ENCODE peak calls at places on chromosomes 13 and 19, in ten cellular contexts. G, F, I, O, T, X, V, Q, E and A are unnamed samples.

GRCh38 chr13:67148219-67148583 is 81.9 kb downstream of the PCDH9 start:
- DNase-seq in G (no peak), F (no peak), I (no peak), O (peak; percentile 41), T (no peak), X (peak; percentile 61), V (peak; percentile 5), Q (peak; percentile 59), E (no peak), A (no peak)

GRCh38 chr13:38684714-38685113 is 2.2 kb upstream of the FREM2 start:
- DNase-seq in G (no peak), F (no peak), I (no peak), O (no peak), T (no peak), X (no peak), V (no peak), Q (no peak), E (no peak), A (no peak)

GRCh38 chr13:25225970-25226369 is 53.9 kb upstream of the AMER2 start:
- DNase-seq in G (no peak), F (no peak), I (no peak), O (no peak), T (no peak), X (no peak), V (no peak), Q (no peak), E (no peak), A (no peak)

GRCh38 chr13:27573265-27573664 is 47.1 kb downstream of the LNX2 start:
- DNase-seq in G (no peak), F (no peak), I (no peak), O (no peak), T (peak; percentile 19), X (peak; percentile 35), V (peak; percentile 9), Q (no peak), E (no peak), A (no peak)

GRCh38 chr13:90696254-90696653 is 651.2 kb upstream of the MIR17HG start:
- DNase-seq in G (no peak), F (no peak), I (no peak), O (peak; percentile 37), T (peak; percentile 4), X (peak; percentile 74), V (peak; percentile 88), Q (peak; percentile 12), E (no peak), A (no peak)

GRCh38 chr19:15374796-15375440 is 4.7 kb downstream of the AKAP8 start:
- DNase-seq in G (no peak), F (no peak), I (no peak), O (no peak), T (no peak), X (no peak), V (no peak), Q (no peak), E (peak; percentile 57), A (no peak)

GRCh38 chr19:54430306-54431254 is 15.3 kb downstream of the TTYH1 start:
- DNase-seq in G (no peak), F (peak; percentile 26), I (no peak), O (no peak), T (peak; percentile 66), X (peak; percentile 46), V (peak; percentile 55), Q (peak; percentile 68), E (no peak), A (peak; percentile 20)

GRCh38 chr19:13012690-13013608 is 17.7 kb downstream of the NFIX start:
- DNase-seq in G (no peak), F (no peak), I (no peak), O (peak; percentile 85), T (no peak), X (peak; percentile 65), V (peak; percentile 92), Q (no peak), E (peak; percentile 79), A (no peak)

GRCh38 chr19:46470376-46470775 is 987 bp downstream of the PNMA8A start:
- DNase-seq in G (no peak), F (no peak), I (peak; percentile 46), O (no peak), T (no peak), X (no peak), V (no peak), Q (no peak), E (no peak), A (no peak)

GRCh38 chr19:46472592-46472991 is 1.2 kb upstream of the PNMA8A start:
- DNase-seq in G (no peak), F (no peak), I (peak; percentile 15), O (no peak), T (no peak), X (no peak), V (no peak), Q (no peak), E (no peak), A (no peak)

GRCh38 chr19:46469541-46470185 is 1.7 kb downstream of the PNMA8A start:
- DNase-seq in G (no peak), F (no peak), I (peak; percentile 62), O (no peak), T (no peak), X (no peak), V (no peak), Q (no peak), E (no peak), A (no peak)

GRCh38 chr19:46471778-46472543 is 598 bp upstream of the PNMA8A start:
- DNase-seq in G (no peak), F (no peak), I (peak; percentile 2), O (no peak), T (no peak), X (no peak), V (no peak), Q (no peak), E (no peak), A (no peak)

GRCh38 chr19:46471116-46471733 is at the start of gene PNMA8A:
- DNase-seq in G (no peak), F (no peak), I (peak; percentile 79), O (peak; percentile 86), T (peak; percentile 57), X (peak; percentile 94), V (peak; percentile 84), Q (peak; percentile 85), E (no peak), A (peak; percentile 51)
- H3K4me3 ChIP-seq in G (no peak within 1 kb of the TSS), F (no peak within 1 kb of the TSS), I (peak within 1 kb of the TSS; percentile 39), O (peak within 1 kb of the TSS; percentile 56), T (peak within 1 kb of the TSS; percentile 55), X (peak within 1 kb of the TSS; percentile 46), V (peak within 1 kb of the TSS; percentile 64), Q (peak within 1 kb of the TSS; percentile 70), E (no peak within 1 kb of the TSS), A (peak within 1 kb of the TSS; percentile 65)

GRCh38 chr19:3623716-3624115 is 2.9 kb downstream of the CACTIN start:
- DNase-seq in G (no peak), F (no peak), I (no peak), O (no peak), T (no peak), X (no peak), V (no peak), Q (no peak), E (no peak), A (no peak)

GRCh38 chr19:3626473-3627350 is at the start of gene CACTIN:
- DNase-seq in G (peak; percentile 88), F (peak; percentile 99), I (peak; percentile 100), O (peak; percentile 98), T (peak; percentile 97), X (peak; percentile 99), V (peak; percentile 100), Q (peak; percentile 100), E (peak; percentile 100), A (peak; percentile 96)

GRCh38 chr19:3631053-3631861 is 4.7 kb upstream of the CACTIN start:
- DNase-seq in G (no peak), F (no peak), I (no peak), O (no peak), T (no peak), X (no peak), V (no peak), Q (no peak), E (peak; percentile 45), A (no peak)

GRCh38 chr19:3625996-3626472 is 556 bp downstream of the CACTIN start:
- DNase-seq in G (no peak), F (no peak), I (no peak), O (no peak), T (no peak), X (no peak), V (peak; percentile 58), Q (peak; percentile 56), E (no peak), A (no peak)

DNA sequence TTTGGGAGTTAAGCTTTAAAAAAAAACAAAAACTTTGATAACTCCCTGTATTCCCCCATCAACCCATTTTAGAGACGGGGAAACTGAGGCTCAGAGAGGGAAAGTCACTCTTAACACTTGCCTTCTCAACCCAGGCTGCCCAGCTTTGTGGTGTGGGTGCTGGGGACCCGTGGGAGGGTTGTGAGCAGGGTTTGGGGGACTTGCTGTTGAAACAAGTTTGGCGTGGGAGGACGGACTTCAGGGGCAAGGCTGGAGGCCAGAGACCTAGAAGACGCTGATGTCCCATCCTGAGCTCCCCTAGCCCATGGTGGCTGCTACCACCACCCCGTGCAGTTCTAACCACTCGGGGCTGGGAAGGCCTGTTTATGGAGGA is 747 bp upstream of the CACTIN start:
- DNase-seq in G (no peak), F (no peak), I (no peak), O (no peak), T (no peak), X (no peak), V (no peak), Q (no peak), E (no peak), A (no peak)
- H3K4me3 ChIP-seq in G (no peak overlapping the region), F (peak overlapping the region; percentile 100), I (peak overlapping the region; percentile 77), O (peak overlapping the region; percentile 22), T (peak overlapping the region; percentile 19), X (no peak overlapping the region), V (peak overlapping the region; percentile 95), Q (peak overlapping the region; percentile 91), E (no peak overlapping the region), A (peak overlapping the region; percentile 26)

DNA sequence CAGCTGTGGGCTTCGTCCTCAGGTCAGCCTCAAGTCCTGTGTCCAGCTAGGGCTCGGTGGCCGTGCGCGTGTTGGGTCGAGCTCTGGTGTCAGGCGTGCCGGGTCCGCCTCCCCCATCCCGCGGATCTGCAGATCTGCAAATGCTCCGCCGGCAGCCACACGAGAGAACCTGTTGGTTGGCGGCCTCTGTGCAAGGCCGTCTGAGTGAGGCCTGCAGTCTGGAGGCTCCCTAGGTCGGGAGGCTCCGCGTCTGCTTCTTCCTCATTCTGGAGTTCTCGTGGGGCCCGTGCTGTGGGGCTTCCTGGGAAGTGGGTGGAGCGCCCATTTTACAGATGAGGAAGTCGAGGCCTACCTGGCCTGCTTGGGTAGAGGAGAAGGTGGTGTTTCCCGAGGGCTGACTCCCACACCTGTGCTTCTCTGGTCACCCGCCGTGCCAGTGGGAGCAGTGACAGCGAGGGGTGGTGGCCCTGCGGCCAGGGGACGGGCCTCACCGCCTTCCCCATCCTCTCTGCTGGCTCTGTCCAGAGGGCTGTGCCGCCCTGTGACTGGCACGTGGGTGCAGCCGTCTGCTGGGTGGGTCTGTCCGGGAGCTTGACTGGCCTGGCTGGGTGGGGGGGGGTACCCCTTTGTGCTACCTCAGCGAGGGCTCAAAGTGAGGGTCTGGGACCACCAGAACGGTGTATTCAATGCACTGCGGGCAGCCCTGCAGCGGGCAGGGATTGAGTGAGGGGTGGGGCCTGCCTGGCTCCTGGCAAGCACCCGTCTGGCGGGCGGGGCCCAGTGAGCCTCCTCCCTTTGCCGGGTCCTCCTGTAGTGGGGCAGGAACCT is 3.3 kb downstream of the CSNK1G2 start:
- DNase-seq in G (no peak), F (no peak), I (no peak), O (no peak), T (no peak), X (no peak), V (peak; percentile 19), Q (peak; percentile 6), E (peak; percentile 58), A (no peak)
- H3K4me3 ChIP-seq in G (no peak overlapping the region), F (no peak overlapping the region), I (no peak overlapping the region), O (no peak overlapping the region), T (no peak overlapping the region), X (no peak overlapping the region), V (no peak overlapping the region), Q (no peak overlapping the region), E (no peak overlapping the region), A (no peak overlapping the region)

DNA sequence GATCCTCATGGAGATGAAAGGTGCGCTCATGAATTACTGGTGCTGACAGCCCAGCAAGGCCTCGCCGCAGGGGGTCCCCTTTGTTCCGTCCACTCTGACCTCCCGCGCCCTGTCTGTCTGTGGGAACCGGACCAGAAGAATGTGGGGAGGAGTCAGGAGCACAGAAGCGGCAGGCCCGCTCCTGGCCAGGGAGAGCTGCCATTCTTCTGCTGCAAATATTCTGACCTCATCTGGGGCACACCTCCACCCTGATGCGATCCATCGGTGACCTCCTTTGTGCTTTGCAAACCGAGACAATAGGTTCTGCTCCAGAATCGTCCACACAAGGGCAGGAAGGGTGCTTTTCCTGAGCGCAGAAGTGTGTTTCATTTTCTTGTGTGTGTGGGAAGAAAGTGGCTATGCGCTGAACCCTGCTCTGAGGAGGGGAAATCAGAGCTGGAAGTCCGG is 138.0 kb downstream of the SOX1 start:
- DNase-seq in G (no peak), F (no peak), I (no peak), O (no peak), T (no peak), X (no peak), V (no peak), Q (no peak), E (no peak), A (no peak)
- H3K4me3 ChIP-seq in G (no peak overlapping the region), F (no peak overlapping the region), I (peak overlapping the region; percentile 10), O (no peak overlapping the region), T (no peak overlapping the region), X (no peak overlapping the region), V (no peak overlapping the region), Q (no peak overlapping the region), E (no peak overlapping the region), A (no peak overlapping the region)